ENCODE peak calls at places on chromosomes 16 and 17, in six cellular contexts. H, P, M, Y, U and T are unnamed samples. For H3K27me3 and H3K4me1, the result is how much of the 10 kb centered on the place peaks cover.

GRCh38 chr16:83744521-83744981 is 63.2 kb upstream of the HSBP1 start:
- DNase-seq in U (no peak), Y (peak), M (peak), P (no peak), H (peak), T (peak)

GRCh38 chr17:40500709-40501108 is 714 bp downstream of the TNS4 start:
- DNase-seq in M (no peak), U (no peak), P (no peak), H (no peak), Y (no peak), T (no peak)

GRCh38 chr16:75377971-75378386 is 55.3 kb downstream of the CFDP1 start:
- DNase-seq in Y (no peak), H (no peak), P (no peak), U (peak), M (no peak), T (no peak)

GRCh38 chr17:69047368-69048263 is 13.1 kb downstream of the ABCA9 start:
- DNase-seq in U (peak), M (peak), P (peak), Y (no peak), H (peak), T (peak)

GRCh38 chr17:78746263-78746948 is 35.7 kb downstream of the CYTH1 start:
- DNase-seq in M (no peak), H (no peak), Y (no peak), P (no peak), U (no peak), T (no peak)

GRCh38 chr16:22673463-22673862 is 140.5 kb upstream of the HS3ST2 start:
- DNase-seq in P (no peak), M (no peak), H (no peak), U (no peak), Y (no peak), T (no peak)

GRCh38 chr17:81841866-81842265 is 7.0 kb upstream of the PPP1R27 start:
- DNase-seq in H (no peak), U (no peak), M (no peak), Y (no peak), P (no peak), T (no peak)

GRCh38 chr16:31664683-31665482 is 137.2 kb downstream of the AHSP start:
- DNase-seq in M (no peak), P (no peak), U (no peak), H (no peak), Y (no peak), T (no peak)

GRCh38 chr17:6843241-6843890 is 11.8 kb upstream of the TEKT1 start:
- DNase-seq in H (no peak), P (no peak), U (peak), Y (no peak), M (no peak), T (no peak)

GRCh38 chr16:14109077-14109775 is 38.1 kb downstream of the MRTFB start:
- DNase-seq in M (no peak), H (no peak), U (no peak), P (no peak), Y (no peak), T (no peak)

GRCh38 chr16:81657731-81658130 is 121.4 kb upstream of the PLCG2 start:
- DNase-seq in Y (no peak), P (no peak), H (no peak), U (no peak), M (peak), T (no peak)

GRCh38 chr17:81550830-81551457 is 1.2 kb downstream of the FAAP100 start:
- DNase-seq in U (no peak), P (no peak), Y (no peak), M (no peak), H (no peak), T (no peak)

GRCh38 chr17:17859909-17860760 is 23.3 kb upstream of the SREBF1 start:
- DNase-seq in U (peak), H (peak), P (peak), M (peak), Y (peak), T (no peak)

GRCh38 chr17:34556384-34556783 is 23.0 kb upstream of the TMEM132E start:
- DNase-seq in Y (no peak), U (peak), H (no peak), M (no peak), P (no peak), T (no peak)

GRCh38 chr16:13873835-13874438 is 46.0 kb upstream of the ERCC4 start:
- DNase-seq in M (no peak), H (no peak), U (peak), Y (no peak), P (no peak), T (no peak)

GRCh38 chr17:47810200-47810821 is 11.3 kb downstream of the OSBPL7 start:
- DNase-seq in U (peak), H (no peak), Y (peak), M (no peak), P (peak), T (no peak)

GRCh38 chr17:38861399-38861843 is 7.9 kb upstream of the RPL23 start:
- DNase-seq in H (no peak), M (no peak), P (no peak), Y (no peak), U (no peak), T (no peak)

GRCh38 chr16:66850115-66850815 is 6.1 kb downstream of the CA7 start:
- DNase-seq in P (no peak), M (no peak), U (no peak), H (no peak), Y (no peak), T (no peak)

GRCh38 chr16:83863682-83864081 is 35.2 kb upstream of the MLYCD start:
- DNase-seq in U (no peak), H (no peak), P (no peak), M (no peak), Y (no peak), T (peak)

GRCh38 chr17:19418312-19418992 is 7.4 kb downstream of the RNF112 start:
- DNase-seq in P (no peak), Y (no peak), H (no peak), U (peak), M (peak), T (peak)
- TF ChIP-seq CTCF in P (no peak), Y (no peak), H (no peak), U (no peak), M (no peak), T (no peak)

GRCh38 chr16:85604145-85604705 is 8.9 kb upstream of the GSE1 start:
- DNase-seq in Y (no peak), M (no peak), P (no peak), U (no peak), H (no peak), T (no peak)
- H3K27me3 ChIP-seq in Y (under half), M (under half), P (under half), U (under half), H (under half), T (under half)

DNA sequence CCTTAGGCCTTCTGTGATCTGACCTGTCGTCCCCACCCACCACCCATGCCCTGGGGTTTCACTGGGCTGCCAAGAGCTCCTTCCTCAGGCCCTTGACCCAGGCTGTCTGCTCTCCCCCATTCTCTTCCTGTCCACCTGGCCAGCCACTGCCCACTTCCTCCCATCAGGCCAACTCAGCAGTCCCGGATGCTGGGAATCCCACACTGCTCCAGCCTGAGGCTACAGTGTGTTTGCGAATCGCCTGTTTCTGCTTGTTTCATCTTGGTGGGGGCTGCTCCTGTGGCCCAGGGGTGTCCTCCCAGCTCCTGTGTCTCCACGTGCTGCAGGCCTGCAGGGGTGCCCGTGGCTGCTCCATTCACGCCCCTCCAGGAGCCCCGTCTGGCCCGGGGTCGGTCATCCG is 839 bp upstream of the METRN start:
- DNase-seq in U (no peak), P (no peak), M (no peak), H (no peak), Y (no peak), T (no peak)
- H3K4me1 ChIP-seq in U (under half), P (half or more), M (under half), H (under half), Y (under half), T (under half)

GRCh38 chr17:43423777-43424455 is 25.1 kb downstream of the ARL4D start:
- DNase-seq in Y (no peak), H (no peak), M (no peak), P (no peak), U (no peak), T (no peak)

GRCh38 chr17:43416998-43417891 is 18.5 kb downstream of the ARL4D start:
- DNase-seq in M (no peak), H (peak), P (peak), U (peak), Y (peak), T (peak)

DNA sequence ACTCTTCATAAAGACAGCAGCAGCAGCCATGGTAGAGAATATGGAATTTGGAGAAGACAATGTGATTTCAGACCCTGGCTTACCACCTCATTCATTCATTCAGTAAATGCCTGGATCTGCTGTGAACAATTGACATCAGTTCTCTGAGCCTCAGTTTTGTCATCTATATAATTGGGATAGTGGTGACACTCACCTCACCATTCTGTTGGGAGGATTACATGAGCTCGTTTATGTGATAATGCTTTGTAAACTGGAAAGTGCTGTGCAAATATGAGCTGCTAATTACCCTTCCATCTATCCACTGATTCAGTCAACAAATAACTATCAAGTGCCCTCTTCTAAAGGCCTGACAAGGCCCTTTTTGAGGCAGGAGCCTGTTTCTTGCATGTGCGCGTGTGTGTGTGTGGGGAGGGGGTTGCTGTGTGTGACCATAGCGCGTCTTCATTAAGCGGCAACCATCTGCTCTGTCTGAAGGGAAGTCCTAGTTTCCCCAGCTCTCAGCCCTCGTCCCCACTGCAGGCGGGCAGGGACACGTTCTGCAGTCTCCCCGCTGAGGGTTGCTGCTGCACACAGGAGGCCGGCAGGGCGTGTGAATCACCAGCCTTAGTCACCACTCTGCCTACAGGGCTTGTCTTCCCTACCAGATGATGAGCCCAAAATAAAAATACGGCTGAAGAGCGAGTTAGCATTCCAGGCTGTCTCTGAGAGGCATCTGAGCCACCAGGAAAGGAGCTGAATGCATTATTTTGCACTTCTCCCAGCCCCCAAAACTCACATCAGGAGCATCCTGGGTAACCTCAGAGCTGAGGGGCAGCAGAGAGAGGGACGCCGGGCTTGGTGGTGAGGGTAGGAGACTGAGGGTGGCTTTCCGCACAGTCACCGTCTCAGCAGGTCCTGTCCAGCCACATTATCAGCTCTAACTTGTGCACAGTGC is 19.9 kb downstream of the ARL4D start:
- DNase-seq in H (peak), P (no peak), U (peak), Y (no peak), M (no peak), T (peak)
- TF ChIP-seq CTCF in H (no peak), P (no peak), U (no peak), Y (no peak), M (no peak), T (no peak)

GRCh38 chr17:9028171-9028570 is 6.9 kb downstream of the NTN1 start:
- DNase-seq in H (no peak), U (no peak), M (no peak), Y (no peak), P (no peak), T (no peak)
- H3K27me3 ChIP-seq in H (under half), U (half or more), M (under half), Y (half or more), P (under half), T (under half)

DNA sequence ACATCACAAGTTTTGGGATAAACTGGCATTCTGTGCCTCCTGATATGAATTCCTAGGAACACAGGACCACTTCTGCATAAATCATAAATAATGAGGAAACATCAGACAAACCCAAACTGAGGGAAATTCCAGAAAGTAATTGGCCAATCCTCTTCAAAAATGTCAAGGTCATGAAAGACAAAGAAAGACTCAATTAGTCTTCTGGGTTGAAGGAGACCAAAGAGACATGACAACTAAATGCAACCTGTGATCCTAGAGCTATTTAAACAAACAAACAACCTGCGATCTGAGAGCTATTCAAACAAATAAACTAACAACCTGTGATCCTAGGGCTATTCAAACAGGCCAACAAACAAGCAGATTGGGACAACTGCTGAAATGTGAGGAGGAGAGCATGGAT is 144.2 kb downstream of the VPS53 start:
- DNase-seq in M (no peak), Y (no peak), U (no peak), P (no peak), H (no peak), T (no peak)
- H3K4me1 ChIP-seq in M (under half), Y (under half), U (under half), P (under half), H (under half), T (under half)

GRCh38 chr17:76124582-76125390 is 16.3 kb downstream of the FOXJ1 start:
- DNase-seq in P (no peak), H (no peak), U (no peak), Y (peak), M (no peak), T (no peak)
- TF ChIP-seq CTCF in P (no peak), H (no peak), U (peak), Y (no peak), M (no peak), T (no peak)